ENCODE peak calls at places on chromosomes 1 and 21, in six cellular contexts. R is IMR-90, Z is neuronal stem cell, T is H9, M is mesenchymal stem cell, X is H1. F is an unnamed sample.

GRCh38 chr1:34749983-34750382 is 4.9 kb upstream of the GJB5 start:
- DNase-seq in R (no peak), Z (no peak), T (no peak), M (no peak), X (no peak), F (no peak)

GRCh38 chr1:5354681-5355080 is 637.5 kb downstream of the NPHP4 start:
- DNase-seq in R (no peak), Z (no peak), T (no peak), M (no peak), X (no peak), F (no peak)

GRCh38 chr1:7468248-7468647 is 302.8 kb upstream of the VAMP3 start:
- DNase-seq in R (no peak), Z (no peak), T (no peak), M (no peak), X (no peak), F (no peak)

GRCh38 chr1:204408074-204408507 is 3.5 kb downstream of the PPP1R15B start:
- DNase-seq in R (peak), Z (no peak), T (no peak), M (peak), X (no peak), F (no peak)

GRCh38 chr1:101846820-101847219 is 149.9 kb downstream of the OLFM3 start:
- DNase-seq in R (no peak), Z (peak), T (peak), M (no peak), X (no peak), F (no peak)

GRCh38 chr21:15604424-15604823 is 125.4 kb upstream of the USP25 start:
- DNase-seq in R (peak), Z (no peak), T (no peak), M (peak), X (no peak), F (peak)

GRCh38 chr1:86965012-86965826 is 50.8 kb downstream of the HS2ST1 start:
- DNase-seq in R (peak), Z (no peak), T (no peak), M (peak), X (no peak), F (peak)

GRCh38 chr21:45365608-45366241 is 39.2 kb upstream of the COL18A1 start:
- DNase-seq in R (peak), Z (no peak), T (peak), M (peak), X (peak), F (no peak)

GRCh38 chr1:93988634-93989350 is 79.6 kb upstream of the GCLM start:
- DNase-seq in R (peak), Z (no peak), T (no peak), M (peak), X (no peak), F (peak)

GRCh38 chr1:164651378-164651951 is 92.5 kb downstream of the PBX1 start:
- DNase-seq in R (peak), Z (no peak), T (no peak), M (peak), X (no peak), F (no peak)

GRCh38 chr21:45576838-45577737 is 34.8 kb upstream of the SLC19A1 start:
- DNase-seq in R (no peak), Z (no peak), T (peak), M (no peak), X (no peak), F (no peak)

GRCh38 chr1:59139396-59139795 is 157.5 kb upstream of the FGGY start:
- DNase-seq in R (no peak), Z (no peak), T (no peak), M (no peak), X (no peak), F (peak)

GRCh38 chr1:225950905-225951351 is 9.9 kb upstream of the LEFTY2 start:
- DNase-seq in R (no peak), Z (no peak), T (peak), M (no peak), X (no peak), F (no peak)

GRCh38 chr1:54108156-54108555 is 44.6 kb downstream of the CDCP2 start:
- DNase-seq in R (no peak), Z (no peak), T (no peak), M (no peak), X (no peak), F (no peak)

GRCh38 chr1:82632164-82632563 is 831.4 kb downstream of the ADGRL2 start:
- DNase-seq in R (no peak), Z (no peak), T (no peak), M (peak), X (no peak), F (no peak)

GRCh38 chr1:68119445-68119844 is 69.0 kb upstream of the DIRAS3 start:
- DNase-seq in R (no peak), Z (no peak), T (no peak), M (no peak), X (no peak), F (no peak)

GRCh38 chr21:44785620-44786344 is 15.8 kb downstream of the UBE2G2 start:
- DNase-seq in R (peak), Z (no peak), T (no peak), M (peak), X (no peak), F (no peak)

GRCh38 chr1:160004001-160004400 is 27.8 kb downstream of the PIGM start:
- DNase-seq in R (no peak), Z (no peak), T (no peak), M (no peak), X (no peak), F (no peak)

GRCh38 chr1:68149110-68149798 is 83.1 kb downstream of the WLS start:
- DNase-seq in R (no peak), Z (no peak), T (no peak), M (no peak), X (no peak), F (no peak)

GRCh38 chr21:44423312-44423821 is 31.9 kb upstream of the LRRC3 start:
- DNase-seq in R (no peak), Z (no peak), T (peak), M (no peak), X (no peak), F (no peak)

GRCh38 chr1:61165402-61165801 is 83.0 kb downstream of the NFIA start:
- DNase-seq in R (no peak), Z (no peak), T (no peak), M (no peak), X (no peak), F (no peak)

GRCh38 chr1:34176830-34177613 is at the start of gene C1orf94:
- DNase-seq in R (no peak), Z (no peak), T (peak), M (no peak), X (no peak), F (no peak)

GRCh38 chr1:197736689-197737088 is 38.6 kb downstream of the DENND1B start:
- DNase-seq in R (peak), Z (no peak), T (no peak), M (no peak), X (no peak), F (peak)

GRCh38 chr1:44721521-44722361 is 9.2 kb downstream of the RNU5D-1 start:
- DNase-seq in R (peak), Z (no peak), T (peak), M (peak), X (no peak), F (peak)

GRCh38 chr1:81179239-81179638 is 621.5 kb upstream of the ADGRL2 start:
- DNase-seq in R (peak), Z (no peak), T (no peak), M (peak), X (no peak), F (peak)

GRCh38 chr1:230157409-230158390 is 90.7 kb downstream of the GALNT2 start:
- DNase-seq in R (no peak), Z (no peak), T (peak), M (no peak), X (no peak), F (no peak)

GRCh38 chr1:209805341-209805781 is 581 bp downstream of the IRF6 start:
- DNase-seq in R (no peak), Z (no peak), T (peak), M (no peak), X (no peak), F (no peak)

GRCh38 chr21:39022035-39022900 is 161.0 kb downstream of the PSMG1 start:
- DNase-seq in R (no peak), Z (no peak), T (no peak), M (no peak), X (no peak), F (no peak)

DNA sequence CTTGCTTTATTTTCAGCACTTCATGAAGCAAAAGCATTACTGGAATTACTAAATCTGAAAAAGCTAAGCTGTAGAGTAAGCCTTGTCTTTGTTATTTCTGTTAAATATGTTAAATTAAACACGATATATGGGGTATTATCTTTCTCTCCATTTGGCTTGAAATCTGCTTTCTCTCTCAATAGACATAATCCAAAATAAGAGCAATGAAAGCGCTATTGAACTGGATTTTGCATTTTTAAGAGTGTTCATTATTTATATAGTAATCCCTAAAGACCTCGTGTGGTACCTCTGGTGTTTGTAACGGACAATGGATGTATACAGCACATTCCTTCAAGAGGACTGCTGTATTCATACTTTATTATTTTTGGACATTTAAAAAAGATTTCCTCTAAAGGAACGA is 91.5 kb upstream of the KCNE2 start:
- DNase-seq in R (no peak), Z (no peak), T (no peak), M (no peak), X (no peak), F (no peak)
- H4K91ac ChIP-seq in R (no peak), Z (no peak), T (no peak), M (no peak), X (no peak), F (no peak)

DNA sequence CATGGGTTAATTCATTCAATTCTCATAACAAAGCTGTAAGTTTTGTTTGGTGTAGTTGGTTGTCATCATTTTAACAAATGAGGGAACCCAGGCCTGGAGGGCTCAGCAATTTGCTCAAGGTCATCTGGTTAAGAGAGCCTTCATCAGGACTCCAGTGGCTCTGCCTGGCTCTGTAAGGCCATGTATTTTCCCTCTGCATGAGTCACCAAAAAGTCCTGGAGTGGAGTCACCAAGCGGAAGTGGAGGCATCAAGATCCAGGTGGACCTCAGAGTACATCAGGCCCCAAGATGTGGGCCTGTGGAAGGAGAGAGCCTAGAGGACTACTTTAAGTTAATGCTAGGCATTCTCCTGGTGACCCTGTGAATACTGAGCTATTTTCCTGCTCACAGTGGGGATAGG is 30.0 kb upstream of the RBM15 start:
- DNase-seq in R (peak), Z (no peak), T (no peak), M (peak), X (no peak), F (no peak)
- H3K14ac ChIP-seq in R (no peak), Z (no peak), T (no peak), M (no peak), X (no peak), F (no peak)

GRCh38 chr1:30044745-30045144 is 678.6 kb downstream of the MATN1 start:
- DNase-seq in R (no peak), Z (no peak), T (peak), M (no peak), X (no peak), F (no peak)
- H2AK5ac ChIP-seq in R (no peak), Z (no peak), T (no peak), M (no peak), X (no peak), F (no peak)

DNA sequence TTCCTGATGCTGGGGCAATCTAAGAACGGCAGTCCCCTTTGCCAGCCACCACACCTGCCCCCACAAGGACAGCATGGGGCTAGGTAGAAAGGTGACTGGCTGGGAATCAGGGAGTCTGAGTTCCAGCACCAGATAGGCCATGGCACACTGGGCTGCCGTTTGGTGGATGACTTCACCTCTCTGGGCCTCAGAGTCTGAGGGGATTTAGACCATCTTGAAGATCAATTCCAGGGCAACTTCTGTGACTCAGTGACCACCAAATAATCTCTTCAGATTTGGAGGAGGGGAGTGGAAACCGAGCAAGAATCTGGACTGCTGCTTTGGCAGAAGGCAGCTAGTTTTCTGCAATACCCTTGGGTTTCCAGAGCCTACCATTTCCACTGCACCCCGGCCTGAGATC is 92.1 kb upstream of the EDN2 start:
- DNase-seq in R (peak), Z (no peak), T (no peak), M (no peak), X (no peak), F (no peak)
- H4K91ac ChIP-seq in R (no peak), Z (no peak), T (no peak), M (peak), X (no peak), F (no peak)

F was measured in trophoblast cell.